ENCODE peak calls at places on chromosomes 7 and 10, in ten cellular contexts. K is GM23338, R is GM23248, X is astrocyte, H is neuronal stem cell, Y is neural progenitor cell, F is fibroblast of lung, O is HCT116, N is hepatocyte, G is PC-9. A is an unnamed sample.

GRCh38 chr10:105159268-105159667 is 518.2 kb downstream of the SORCS3 start:
- DNase-seq in K (no peak), N (no peak), R (no peak), X (no peak), G (no peak), F (no peak), H (no peak), Y (peak; percentile 27), O (no peak), A (no peak)

GRCh38 chr10:84525120-84525806 is 196.9 kb downstream of the CCSER2 start:
- DNase-seq in X (peak; percentile 31), R (no peak), Y (no peak), H (no peak), K (no peak), O (no peak), G (no peak), F (no peak), N (no peak), A (no peak)

GRCh38 chr10:79417266-79417665 is 28.2 kb downstream of the ZCCHC24 start:
- DNase-seq in G (no peak), N (no peak), X (no peak), O (no peak), K (no peak), H (no peak), F (no peak), Y (no peak), R (no peak), A (no peak)

GRCh38 chr7:100013328-100013676 is 2.1 kb upstream of the ZKSCAN1 start:
- DNase-seq in R (no peak), F (no peak), N (no peak), O (no peak), X (no peak), G (peak; percentile 42), K (no peak), H (no peak), Y (no peak), A (peak; percentile 68)

GRCh38 chr7:17062433-17063383 is 180.9 kb upstream of the AGR3 start:
- DNase-seq in F (peak; percentile 54), G (no peak), K (no peak), O (no peak), H (no peak), X (no peak), N (no peak), R (peak; percentile 47), Y (no peak), A (no peak)

GRCh38 chr7:80411621-80412020 is 100.2 kb downstream of the GNAT3 start:
- DNase-seq in F (no peak), Y (peak; percentile 6), O (no peak), R (peak; percentile 67), K (no peak), H (no peak), X (no peak), N (no peak), G (no peak), A (no peak)

GRCh38 chr7:140640727-140641531 is at the start of gene DENND2A:
- DNase-seq in Y (peak; percentile 97), X (peak; percentile 44), O (no peak), G (peak; percentile 49), R (peak; percentile 72), K (peak; percentile 90), F (peak; percentile 75), H (peak; percentile 87), N (peak; percentile 86), A (no peak)

GRCh38 chr10:71780722-71781121 is 7.4 kb upstream of the VSIR start:
- DNase-seq in R (no peak), F (no peak), X (no peak), G (no peak), Y (no peak), N (no peak), O (no peak), H (no peak), K (peak; percentile 46), A (no peak)

GRCh38 chr7:28999839-29000238 is 41.7 kb upstream of the TRIL start:
- DNase-seq in N (no peak), X (no peak), Y (no peak), K (no peak), G (no peak), F (no peak), H (no peak), R (no peak), O (no peak), A (no peak)

GRCh38 chr7:64373017-64373416 is 59.3 kb downstream of the ZNF736 start:
- DNase-seq in G (no peak), N (no peak), R (no peak), O (no peak), Y (no peak), H (no peak), X (no peak), F (no peak), K (no peak), A (no peak)

GRCh38 chr7:152054377-152055230 is 29.1 kb downstream of the GALNT11 start:
- DNase-seq in H (no peak), O (no peak), X (peak; percentile 80), Y (no peak), F (peak; percentile 70), K (peak; percentile 23), N (peak; percentile 31), G (no peak), R (peak; percentile 95), A (peak; percentile 36)

GRCh38 chr10:129890170-129890569 is 73.9 kb downstream of the EBF3 start:
- DNase-seq in N (no peak), R (no peak), G (no peak), O (no peak), K (no peak), F (no peak), H (no peak), X (no peak), Y (no peak), A (no peak)

GRCh38 chr10:129892571-129893045 is 71.5 kb downstream of the EBF3 start:
- DNase-seq in O (no peak), G (no peak), R (no peak), Y (no peak), H (no peak), N (no peak), K (no peak), X (no peak), F (no peak), A (no peak)

GRCh38 chr10:129893690-129894089 is 70.4 kb downstream of the EBF3 start:
- DNase-seq in R (no peak), N (no peak), O (no peak), F (no peak), X (no peak), Y (no peak), G (no peak), K (no peak), H (no peak), A (no peak)

GRCh38 chr10:129888784-129889616 is 75.1 kb downstream of the EBF3 start:
- DNase-seq in X (no peak), H (peak; percentile 46), F (peak; percentile 8), G (no peak), Y (peak; percentile 80), K (peak; percentile 90), N (peak; percentile 59), O (no peak), R (peak; percentile 66), A (no peak)

GRCh38 chr10:129891806-129892205 is 72.3 kb downstream of the EBF3 start:
- DNase-seq in X (no peak), Y (no peak), F (no peak), G (no peak), N (no peak), K (peak; percentile 41), R (no peak), H (no peak), O (no peak), A (no peak)
- H3K4me1 ChIP-seq in X (no peaks in the 10 kb centered on the region), Y (peaks cover 36% of the 10 kb centered on the region), F (no peaks in the 10 kb centered on the region), G (no peaks in the 10 kb centered on the region), N (no peaks in the 10 kb centered on the region), K (peaks cover 32% of the 10 kb centered on the region), R (no peaks in the 10 kb centered on the region), H (peaks cover 9% of the 10 kb centered on the region), O (no peaks in the 10 kb centered on the region), A (no peaks in the 10 kb centered on the region)

DNA sequence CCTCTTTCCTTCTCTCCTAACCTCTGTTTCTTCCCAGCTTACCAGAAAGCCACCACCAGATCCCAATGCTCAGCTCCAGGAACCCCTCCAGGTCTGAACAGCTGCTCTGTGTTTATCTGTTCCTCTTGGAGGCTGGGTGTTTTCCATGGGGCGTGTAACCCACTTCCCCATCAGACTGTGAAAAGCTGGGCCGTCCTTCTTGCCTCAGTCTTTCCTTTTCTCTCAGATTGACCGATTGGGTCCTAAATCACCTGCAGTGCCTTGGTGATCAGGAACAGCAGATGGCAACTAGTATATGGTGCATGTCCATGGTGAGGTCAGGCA is 4.8 kb downstream of the SH3PXD2A start:
- DNase-seq in X (no peak), R (no peak), Y (no peak), K (no peak), F (no peak), N (no peak), H (no peak), G (no peak), O (no peak), A (no peak)
- H2AFZ ChIP-seq in X (peak overlapping the region; percentile 53), R (peak overlapping the region; percentile 61), Y (no peak overlapping the region), K (no peak overlapping the region), F (no peak overlapping the region), N (no peak overlapping the region), H (no peak overlapping the region), G (no peak overlapping the region), O (no peak overlapping the region), A (no peak overlapping the region)

GRCh38 chr10:52378124-52378523 is 64.0 kb downstream of the DKK1 start:
- DNase-seq in O (no peak), R (no peak), K (no peak), N (no peak), F (no peak), H (no peak), X (no peak), G (no peak), Y (no peak), A (no peak)
- H3K27ac ChIP-seq in O (no peak overlapping the region), R (no peak overlapping the region), K (no peak overlapping the region), N (no peak overlapping the region), F (no peak overlapping the region), H (no peak overlapping the region), X (no peak overlapping the region), G (no peak overlapping the region), Y (no peak overlapping the region), A (no peak overlapping the region)

GRCh38 chr7:122525355-122525754 is 173.6 kb downstream of the RNF133 start:
- DNase-seq in Y (no peak), N (no peak), H (no peak), F (no peak), G (no peak), O (no peak), K (no peak), X (no peak), R (no peak), A (no peak)

GRCh38 chr7:122518488-122518887 is 180.4 kb downstream of the RNF133 start:
- DNase-seq in Y (no peak), X (no peak), K (no peak), R (no peak), G (no peak), H (no peak), N (no peak), F (no peak), O (no peak), A (peak; percentile 8)

GRCh38 chr7:122517576-122517975 is 181.3 kb downstream of the RNF133 start:
- DNase-seq in F (no peak), G (no peak), X (no peak), N (no peak), O (no peak), H (no peak), K (no peak), Y (no peak), R (no peak), A (no peak)

GRCh38 chr7:122521767-122522166 is 177.2 kb downstream of the RNF133 start:
- DNase-seq in R (no peak), K (no peak), F (no peak), X (no peak), Y (no peak), O (no peak), H (no peak), N (no peak), G (no peak), A (no peak)

GRCh38 chr7:122520961-122521555 is 177.9 kb downstream of the RNF133 start:
- DNase-seq in O (no peak), X (no peak), Y (peak; percentile 37), K (peak; percentile 70), G (no peak), N (no peak), F (no peak), R (no peak), H (no peak), A (no peak)
- H3K4me1 ChIP-seq in O (no peaks in the 10 kb centered on the region), X (no peaks in the 10 kb centered on the region), Y (peaks cover 54% of the 10 kb centered on the region), K (peaks cover 60% of the 10 kb centered on the region), G (no peaks in the 10 kb centered on the region), N (no peaks in the 10 kb centered on the region), F (no peaks in the 10 kb centered on the region), R (no peaks in the 10 kb centered on the region), H (no peaks in the 10 kb centered on the region), A (no peaks in the 10 kb centered on the region)

A was measured in mammary epithelial cell.